ENCODE peak calls at places on chromosomes 13 and 19, in six cellular contexts. One of them, this sample, is unnamed.

GRCh38 chr13:29901714-29902631 is 51.6 kb upstream of the UBL3 start:
- DNase-seq in upper lobe of right lung: no peak
- DNase-seq in thoracic aorta: no peak
- DNase-seq in body of pancreas: peak; percentile 33
- DNase-seq in heart right ventricle: no peak
- DNase-seq in CD8-positive, alpha-beta T cell: peak; percentile 34
- DNase-seq in this sample: peak; percentile 66

GRCh38 chr13:24692541-24692940 is 12.3 kb downstream of the ATP12A start:
- DNase-seq in upper lobe of right lung: peak; percentile 22
- DNase-seq in thoracic aorta: no peak
- DNase-seq in body of pancreas: no peak
- DNase-seq in heart right ventricle: no peak
- DNase-seq in CD8-positive, alpha-beta T cell: no peak
- DNase-seq in this sample: no peak

GRCh38 chr13:46165485-46166220 is 16.3 kb downstream of the LCP1 start:
- DNase-seq in upper lobe of right lung: no peak
- DNase-seq in thoracic aorta: no peak
- DNase-seq in body of pancreas: no peak
- DNase-seq in heart right ventricle: no peak
- DNase-seq in CD8-positive, alpha-beta T cell: no peak
- DNase-seq in this sample: no peak

GRCh38 chr13:76012091-76012721 is 376.1 kb downstream of the LMO7 start:
- DNase-seq in upper lobe of right lung: no peak
- DNase-seq in thoracic aorta: no peak
- DNase-seq in body of pancreas: no peak
- DNase-seq in heart right ventricle: no peak
- DNase-seq in CD8-positive, alpha-beta T cell: no peak
- DNase-seq in this sample: no peak

GRCh38 chr13:33349996-33350826 is 64.7 kb upstream of the STARD13 start:
- DNase-seq in upper lobe of right lung: peak; percentile 81
- DNase-seq in thoracic aorta: no peak
- DNase-seq in body of pancreas: peak; percentile 66
- DNase-seq in heart right ventricle: peak; percentile 68
- DNase-seq in CD8-positive, alpha-beta T cell: no peak
- DNase-seq in this sample: peak; percentile 45

GRCh38 chr19:1247747-1248453 is 483 bp upstream of the MIDN start:
- DNase-seq in upper lobe of right lung: peak; percentile 90
- DNase-seq in thoracic aorta: no peak
- DNase-seq in body of pancreas: peak; percentile 87
- DNase-seq in heart right ventricle: peak; percentile 80
- DNase-seq in CD8-positive, alpha-beta T cell: peak; percentile 76
- DNase-seq in this sample: peak; percentile 65

GRCh38 chr13:59391696-59392095 is 772.0 kb downstream of the DIAPH3 start:
- DNase-seq in upper lobe of right lung: no peak
- DNase-seq in thoracic aorta: no peak
- DNase-seq in body of pancreas: peak; percentile 76
- DNase-seq in heart right ventricle: no peak
- DNase-seq in CD8-positive, alpha-beta T cell: peak; percentile 46
- DNase-seq in this sample: peak; percentile 91

GRCh38 chr19:10220695-10221094 is 10.4 kb downstream of the S1PR2 start:
- DNase-seq in upper lobe of right lung: no peak
- DNase-seq in thoracic aorta: no peak
- DNase-seq in body of pancreas: no peak
- DNase-seq in heart right ventricle: no peak
- DNase-seq in CD8-positive, alpha-beta T cell: no peak
- DNase-seq in this sample: no peak

GRCh38 chr13:78660130-78660857 is 1.3 kb upstream of the OBI1 start:
- DNase-seq in upper lobe of right lung: no peak
- DNase-seq in thoracic aorta: no peak
- DNase-seq in body of pancreas: no peak
- DNase-seq in heart right ventricle: no peak
- DNase-seq in CD8-positive, alpha-beta T cell: no peak
- DNase-seq in this sample: peak; percentile 42

GRCh38 chr19:42563352-42564210 is 31.1 kb downstream of the CEACAM8 start:
- DNase-seq in upper lobe of right lung: no peak
- DNase-seq in thoracic aorta: no peak
- DNase-seq in body of pancreas: peak; percentile 40
- DNase-seq in heart right ventricle: peak; percentile 20
- DNase-seq in CD8-positive, alpha-beta T cell: no peak
- DNase-seq in this sample: peak; percentile 58

GRCh38 chr13:50526771-50527567 is 316.5 kb downstream of the DLEU7 start:
- DNase-seq in upper lobe of right lung: no peak
- DNase-seq in thoracic aorta: no peak
- DNase-seq in body of pancreas: peak; percentile 25
- DNase-seq in heart right ventricle: no peak
- DNase-seq in CD8-positive, alpha-beta T cell: no peak
- DNase-seq in this sample: no peak
- H3K4me1 ChIP-seq in upper lobe of right lung: peaks cover 41% of the 10 kb centered on the region
- H3K4me1 ChIP-seq in thoracic aorta: peaks cover 28% of the 10 kb centered on the region
- H3K4me1 ChIP-seq in body of pancreas: peaks cover 43% of the 10 kb centered on the region
- H3K4me1 ChIP-seq in heart right ventricle: peaks cover 68% of the 10 kb centered on the region
- H3K4me1 ChIP-seq in CD8-positive, alpha-beta T cell: no peaks in the 10 kb centered on the region
- H3K4me1 ChIP-seq in this sample: peaks cover 3% of the 10 kb centered on the region

DNA sequence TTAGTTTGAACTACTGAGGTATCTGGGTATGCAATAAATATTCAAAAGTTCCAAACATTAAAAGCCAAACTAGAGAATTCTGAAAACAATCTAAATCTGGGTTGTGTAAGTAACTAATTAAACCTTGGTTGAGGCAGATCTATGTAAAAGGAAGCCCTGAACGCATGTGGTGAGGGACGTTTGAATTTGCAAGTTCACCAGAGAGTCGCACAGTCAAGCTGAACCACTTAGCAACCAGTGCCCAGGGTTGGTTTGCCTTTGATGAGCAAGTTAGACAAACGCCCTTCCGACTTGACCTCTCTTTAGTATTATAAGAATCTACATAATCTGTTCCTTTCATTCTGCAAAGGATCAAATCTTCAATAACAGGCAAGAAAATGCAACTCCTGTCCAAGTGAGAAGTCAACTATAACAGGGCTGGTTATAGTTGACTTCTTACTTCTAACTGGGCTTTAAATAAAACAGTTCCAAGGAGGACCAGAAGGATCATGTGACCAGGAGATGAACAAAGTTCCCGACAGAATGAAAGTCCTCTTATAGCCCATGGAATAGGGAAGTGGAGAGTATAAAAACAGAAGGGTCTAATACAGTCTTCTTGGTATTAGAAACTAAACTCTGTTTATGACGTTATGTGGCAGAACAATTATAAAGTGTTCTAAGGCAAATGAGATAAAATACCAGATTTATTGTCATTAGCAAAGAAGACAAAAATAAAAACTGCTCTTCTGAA is 40.6 kb downstream of the PHF11 start:
- DNase-seq in upper lobe of right lung: no peak
- DNase-seq in thoracic aorta: no peak
- DNase-seq in body of pancreas: no peak
- DNase-seq in heart right ventricle: no peak
- DNase-seq in CD8-positive, alpha-beta T cell: no peak
- DNase-seq in this sample: no peak
- H3K4me3 ChIP-seq in upper lobe of right lung: no peak overlapping the region
- H3K4me3 ChIP-seq in thoracic aorta: no peak overlapping the region
- H3K4me3 ChIP-seq in body of pancreas: no peak overlapping the region
- H3K4me3 ChIP-seq in heart right ventricle: no peak overlapping the region
- H3K4me3 ChIP-seq in CD8-positive, alpha-beta T cell: no peak overlapping the region
- H3K4me3 ChIP-seq in this sample: no peak overlapping the region

GRCh38 chr19:18167975-18168645 is 5.5 kb upstream of the IFI30 start:
- DNase-seq in upper lobe of right lung: peak; percentile 72
- DNase-seq in thoracic aorta: no peak
- DNase-seq in body of pancreas: peak; percentile 42
- DNase-seq in heart right ventricle: peak; percentile 37
- DNase-seq in CD8-positive, alpha-beta T cell: peak; percentile 65
- DNase-seq in this sample: peak; percentile 49
- H3K4me1 ChIP-seq in upper lobe of right lung: peaks cover 6% of the 10 kb centered on the region
- H3K4me1 ChIP-seq in thoracic aorta: no peaks in the 10 kb centered on the region
- H3K4me1 ChIP-seq in body of pancreas: peaks cover 5% of the 10 kb centered on the region
- H3K4me1 ChIP-seq in heart right ventricle: peaks cover 8% of the 10 kb centered on the region
- H3K4me1 ChIP-seq in CD8-positive, alpha-beta T cell: peaks cover 6% of the 10 kb centered on the region
- H3K4me1 ChIP-seq in this sample: no peaks in the 10 kb centered on the region

GRCh38 chr13:60583911-60584753 is 187.1 kb downstream of the TDRD3 start:
- DNase-seq in upper lobe of right lung: no peak
- DNase-seq in thoracic aorta: peak; percentile 5
- DNase-seq in body of pancreas: no peak
- DNase-seq in heart right ventricle: no peak
- DNase-seq in CD8-positive, alpha-beta T cell: no peak
- DNase-seq in this sample: peak; percentile 93
- H3K4me3 ChIP-seq in upper lobe of right lung: no peak overlapping the region
- H3K4me3 ChIP-seq in thoracic aorta: peak overlapping the region; percentile 32
- H3K4me3 ChIP-seq in body of pancreas: no peak overlapping the region
- H3K4me3 ChIP-seq in heart right ventricle: no peak overlapping the region
- H3K4me3 ChIP-seq in CD8-positive, alpha-beta T cell: no peak overlapping the region
- H3K4me3 ChIP-seq in this sample: peak overlapping the region; percentile 23

DNA sequence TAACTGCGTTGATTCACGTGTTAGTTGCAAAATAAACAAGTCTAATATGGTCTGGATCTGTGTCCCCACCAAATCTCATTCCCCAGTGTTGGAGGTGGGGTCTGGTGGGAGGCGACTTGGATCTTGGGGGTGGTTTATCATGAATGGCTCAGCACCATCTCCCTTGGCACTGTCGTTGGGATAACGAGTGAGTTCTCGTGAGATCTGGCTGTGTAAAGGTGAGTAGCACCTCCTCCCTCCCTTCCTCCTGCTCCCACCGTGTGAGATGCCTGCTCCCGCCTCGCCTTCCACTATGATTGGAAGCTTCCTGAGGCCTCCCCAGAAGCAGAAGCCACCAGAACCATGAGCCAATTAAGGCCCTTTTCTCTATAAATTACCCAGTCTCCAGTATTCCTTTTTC is 4.8 kb downstream of the PEAK3 start:
- DNase-seq in upper lobe of right lung: no peak
- DNase-seq in thoracic aorta: no peak
- DNase-seq in body of pancreas: no peak
- DNase-seq in heart right ventricle: no peak
- DNase-seq in CD8-positive, alpha-beta T cell: no peak
- DNase-seq in this sample: no peak
- H3K4me1 ChIP-seq in upper lobe of right lung: peaks cover 37% of the 10 kb centered on the region
- H3K4me1 ChIP-seq in thoracic aorta: peaks cover 19% of the 10 kb centered on the region
- H3K4me1 ChIP-seq in body of pancreas: peaks cover 44% of the 10 kb centered on the region
- H3K4me1 ChIP-seq in heart right ventricle: peaks cover 41% of the 10 kb centered on the region
- H3K4me1 ChIP-seq in CD8-positive, alpha-beta T cell: peaks cover 35% of the 10 kb centered on the region
- H3K4me1 ChIP-seq in this sample: peaks cover 15% of the 10 kb centered on the region

DNA sequence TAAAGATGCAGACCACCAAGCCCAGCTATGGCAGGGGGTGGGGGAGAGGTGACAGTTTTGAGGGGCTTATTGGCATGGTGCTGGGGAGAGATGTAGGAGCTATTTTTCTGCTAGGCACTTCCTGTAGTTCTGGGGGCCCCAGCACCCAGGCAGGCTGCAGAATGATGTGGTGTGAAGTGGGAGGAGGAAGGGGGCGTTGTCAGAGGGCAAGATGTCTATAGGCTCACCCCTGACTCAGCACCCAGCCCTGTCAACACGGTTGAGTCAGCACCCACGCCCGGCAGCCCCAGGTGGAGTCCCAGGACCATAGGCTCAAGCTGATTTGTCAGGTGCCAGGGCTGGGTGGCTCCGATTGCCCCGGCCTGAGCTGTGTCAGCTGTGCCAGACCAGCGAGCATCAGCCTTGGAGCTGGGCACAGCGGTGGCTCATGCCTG is 5.8 kb downstream of the KLF2 start:
- DNase-seq in upper lobe of right lung: peak; percentile 82
- DNase-seq in thoracic aorta: peak; percentile 77
- DNase-seq in body of pancreas: peak; percentile 66
- DNase-seq in heart right ventricle: peak; percentile 66
- DNase-seq in CD8-positive, alpha-beta T cell: peak; percentile 95
- DNase-seq in this sample: no peak
- H3K4me3 ChIP-seq in upper lobe of right lung: no peak overlapping the region
- H3K4me3 ChIP-seq in thoracic aorta: no peak overlapping the region
- H3K4me3 ChIP-seq in body of pancreas: no peak overlapping the region
- H3K4me3 ChIP-seq in heart right ventricle: no peak overlapping the region
- H3K4me3 ChIP-seq in CD8-positive, alpha-beta T cell: no peak overlapping the region
- H3K4me3 ChIP-seq in this sample: no peak overlapping the region

GRCh38 chr13:99383946-99384345 is 76.7 kb upstream of the GPR183 start:
- DNase-seq in upper lobe of right lung: no peak
- DNase-seq in thoracic aorta: no peak
- DNase-seq in body of pancreas: no peak
- DNase-seq in heart right ventricle: no peak
- DNase-seq in CD8-positive, alpha-beta T cell: peak; percentile 23
- DNase-seq in this sample: no peak
- H3K4me1 ChIP-seq in upper lobe of right lung: no peaks in the 10 kb centered on the region
- H3K4me1 ChIP-seq in thoracic aorta: no peaks in the 10 kb centered on the region
- H3K4me1 ChIP-seq in body of pancreas: no peaks in the 10 kb centered on the region
- H3K4me1 ChIP-seq in heart right ventricle: peaks cover 4% of the 10 kb centered on the region
- H3K4me1 ChIP-seq in CD8-positive, alpha-beta T cell: peaks cover 92% of the 10 kb centered on the region
- H3K4me1 ChIP-seq in this sample: no peaks in the 10 kb centered on the region

GRCh38 chr19:50725932-50726230 is 2.7 kb downstream of the CLEC11A start:
- DNase-seq in upper lobe of right lung: no peak
- DNase-seq in thoracic aorta: no peak
- DNase-seq in body of pancreas: no peak
- DNase-seq in heart right ventricle: no peak
- DNase-seq in CD8-positive, alpha-beta T cell: no peak
- DNase-seq in this sample: no peak
- H3K4me3 ChIP-seq in upper lobe of right lung: peak overlapping the region; percentile 64
- H3K4me3 ChIP-seq in thoracic aorta: peak overlapping the region; percentile 65
- H3K4me3 ChIP-seq in body of pancreas: no peak overlapping the region
- H3K4me3 ChIP-seq in heart right ventricle: peak overlapping the region; percentile 58
- H3K4me3 ChIP-seq in CD8-positive, alpha-beta T cell: peak overlapping the region; percentile 81
- H3K4me3 ChIP-seq in this sample: peak overlapping the region; percentile 61

This sample was measured in A673.